ENCODE peak calls at places on chromosomes 12 and 14, in ten cellular contexts. F is GM13976, G is activated T-cell treated with anti-CD3 and anti-CD28 coated beads for 1 hour, A is NCI-H1694 treated with DMSO at 0.1 percent for 48 hours, H is activated T-helper 1 cell treated with Interleukin-2 at 50 U/mL for 16 hours, B is neural progenitor cell, Y is amygdala, P is ELR, T is RPMI8226, Z is H9. U is an unnamed sample.

GRCh38 chr12:131511391-131511802 is 199.5 kb upstream of the SFSWAP start:
- DNase-seq in F (peak), G (peak), A (peak), H (peak), B (no peak), Y (no peak), P (peak), T (peak), Z (peak), U (no peak)

GRCh38 chr14:68522510-68523325 is 270.1 kb downstream of the ZFP36L1 start:
- DNase-seq in F (no peak), G (no peak), A (no peak), H (no peak), B (peak), Y (no peak), P (no peak), T (no peak), Z (no peak), U (no peak)

GRCh38 chr12:128930591-128930990 is 77.3 kb downstream of the GLT1D1 start:
- DNase-seq in F (no peak), G (no peak), A (no peak), H (no peak), B (peak), Y (no peak), P (no peak), T (no peak), Z (no peak), U (no peak)

GRCh38 chr12:69096669-69097364 is 142.6 kb upstream of the CPSF6 start:
- DNase-seq in F (no peak), G (no peak), A (no peak), H (no peak), B (no peak), Y (no peak), P (peak), T (no peak), Z (no peak), U (no peak)

GRCh38 chr12:53005215-53005985 is 856 bp upstream of the EIF4B start:
- DNase-seq in F (no peak), G (peak), A (no peak), H (no peak), B (peak), Y (no peak), P (peak), T (no peak), Z (no peak), U (no peak)

GRCh38 chr14:53842938-53843337 is 113.7 kb downstream of the BMP4 start:
- DNase-seq in F (no peak), G (no peak), A (no peak), H (no peak), B (no peak), Y (no peak), P (peak), T (no peak), Z (no peak), U (no peak)

GRCh38 chr12:51262758-51263177 is 7.4 kb downstream of the SMAGP start:
- DNase-seq in F (no peak), G (peak), A (no peak), H (no peak), B (peak), Y (no peak), P (peak), T (peak), Z (peak), U (peak)

GRCh38 chr12:6361834-6362233 is 13.5 kb downstream of the SCNN1A start:
- DNase-seq in F (no peak), G (no peak), A (no peak), H (no peak), B (no peak), Y (no peak), P (peak), T (peak), Z (peak), U (no peak)

GRCh38 chr12:12734561-12735071 is 17.4 kb downstream of the CDKN1B start:
- DNase-seq in F (no peak), G (no peak), A (no peak), H (no peak), B (no peak), Y (no peak), P (peak), T (no peak), Z (no peak), U (no peak)

GRCh38 chr14:81669308-81669707 is 135.7 kb upstream of the SEL1L start:
- DNase-seq in F (no peak), G (no peak), A (no peak), H (no peak), B (no peak), Y (no peak), P (no peak), T (no peak), Z (no peak), U (no peak)

GRCh38 chr14:88424573-88424972 is 39.1 kb downstream of the SPATA7 start:
- DNase-seq in F (no peak), G (no peak), A (no peak), H (no peak), B (no peak), Y (no peak), P (peak), T (no peak), Z (no peak), U (no peak)

GRCh38 chr12:95443458-95443857 is 30.5 kb upstream of the METAP2 start:
- DNase-seq in F (no peak), G (no peak), A (no peak), H (no peak), B (peak), Y (no peak), P (no peak), T (no peak), Z (no peak), U (no peak)

GRCh38 chr12:47396902-47397663 is 308.7 kb downstream of the RPAP3 start:
- DNase-seq in F (no peak), G (no peak), A (no peak), H (no peak), B (no peak), Y (no peak), P (no peak), T (peak), Z (no peak), U (no peak)

GRCh38 chr12:27754795-27755194 is 25.2 kb upstream of the KLHL42 start:
- DNase-seq in F (no peak), G (no peak), A (no peak), H (no peak), B (no peak), Y (no peak), P (no peak), T (no peak), Z (no peak), U (no peak)

GRCh38 chr14:104359301-104359968 is 220.1 kb upstream of the C14orf180 start:
- DNase-seq in F (no peak), G (no peak), A (no peak), H (no peak), B (no peak), Y (no peak), P (no peak), T (no peak), Z (peak), U (no peak)

GRCh38 chr12:111396726-111397445 is 8.8 kb upstream of the SH2B3 start:
- DNase-seq in F (peak), G (peak), A (peak), H (peak), B (peak), Y (peak), P (peak), T (peak), Z (peak), U (peak)

GRCh38 chr14:54486685-54487084 is 2.1 kb downstream of the GMFB start:
- DNase-seq in F (peak), G (no peak), A (no peak), H (no peak), B (no peak), Y (no peak), P (no peak), T (no peak), Z (no peak), U (no peak)

U was measured in DMS 273 treated with DMSO at 0.1 percent for 48 hours.